ENCODE peak calls at places on chromosomes 6 and 20, in seven cellular contexts. One of them, this sample, is unnamed.

GRCh38 chr20:56391596-56392281 is at the start of gene AURKA:
- DNase-seq in HCT116: no peak
- DNase-seq in H1: no peak
- DNase-seq in K562: no peak
- DNase-seq in A549: no peak
- DNase-seq in HepG2: peak
- DNase-seq in GM12878: no peak
- DNase-seq in this sample: no peak

GRCh38 chr6:63526931-63527330 is 45.3 kb upstream of the LOC128125822 start:
- DNase-seq in GM12878: no peak
- DNase-seq in HepG2: no peak
- DNase-seq in H1: no peak
- DNase-seq in HCT116: no peak
- DNase-seq in K562: no peak
- DNase-seq in A549: no peak
- DNase-seq in this sample: no peak

GRCh38 chr6:28794175-28795002 is 129.4 kb downstream of the TRIM27 start:
- DNase-seq in HCT116: no peak
- DNase-seq in A549: no peak
- DNase-seq in H1: no peak
- DNase-seq in HepG2: peak
- DNase-seq in K562: peak
- DNase-seq in GM12878: no peak
- DNase-seq in this sample: peak

GRCh38 chr6:10558575-10558974 is 37.4 kb downstream of the GCNT2 start:
- DNase-seq in GM12878: no peak
- DNase-seq in A549: no peak
- DNase-seq in K562: no peak
- DNase-seq in HCT116: no peak
- DNase-seq in HepG2: no peak
- DNase-seq in H1: no peak
- DNase-seq in this sample: no peak

GRCh38 chr6:5066456-5067093 is 18.6 kb upstream of the PPP1R3G start:
- DNase-seq in HepG2: no peak
- DNase-seq in A549: no peak
- DNase-seq in GM12878: no peak
- DNase-seq in HCT116: no peak
- DNase-seq in H1: no peak
- DNase-seq in K562: no peak
- DNase-seq in this sample: no peak

GRCh38 chr20:50351541-50351940 is 158.6 kb upstream of the PTPN1 start:
- DNase-seq in HepG2: no peak
- DNase-seq in H1: no peak
- DNase-seq in GM12878: no peak
- DNase-seq in A549: no peak
- DNase-seq in K562: no peak
- DNase-seq in HCT116: no peak
- DNase-seq in this sample: no peak

GRCh38 chr6:84953401-84953800 is 189.0 kb upstream of the TBX18 start:
- DNase-seq in HCT116: no peak
- DNase-seq in K562: no peak
- DNase-seq in HepG2: no peak
- DNase-seq in A549: no peak
- DNase-seq in GM12878: no peak
- DNase-seq in H1: no peak
- DNase-seq in this sample: no peak

GRCh38 chr20:60984666-60985065 is 267.4 kb upstream of the CDH4 start:
- DNase-seq in GM12878: no peak
- DNase-seq in K562: no peak
- DNase-seq in HCT116: no peak
- DNase-seq in A549: no peak
- DNase-seq in HepG2: no peak
- DNase-seq in H1: no peak
- DNase-seq in this sample: no peak

GRCh38 chr6:20924911-20925543 is 390.8 kb downstream of the CDKAL1 start:
- DNase-seq in GM12878: no peak
- DNase-seq in HepG2: no peak
- DNase-seq in K562: no peak
- DNase-seq in A549: no peak
- DNase-seq in H1: no peak
- DNase-seq in HCT116: no peak
- DNase-seq in this sample: no peak

GRCh38 chr20:64037199-64037497 is 1.2 kb downstream of the C20orf204 start:
- DNase-seq in GM12878: no peak
- DNase-seq in HCT116: no peak
- DNase-seq in HepG2: no peak
- DNase-seq in A549: no peak
- DNase-seq in K562: no peak
- DNase-seq in H1: no peak
- DNase-seq in this sample: no peak

GRCh38 chr20:59351148-59352040 is 51.0 kb downstream of the EDN3 start:
- DNase-seq in HepG2: no peak
- DNase-seq in HCT116: no peak
- DNase-seq in A549: peak
- DNase-seq in GM12878: no peak
- DNase-seq in H1: no peak
- DNase-seq in K562: no peak
- DNase-seq in this sample: no peak

GRCh38 chr6:127366281-127367022 is 23.0 kb upstream of the ECHDC1 start:
- DNase-seq in K562: peak
- DNase-seq in GM12878: no peak
- DNase-seq in H1: no peak
- DNase-seq in HepG2: no peak
- DNase-seq in HCT116: peak
- DNase-seq in A549: peak
- DNase-seq in this sample: peak

GRCh38 chr6:88492241-88492640 is 326.1 kb upstream of the CNR1 start:
- DNase-seq in H1: no peak
- DNase-seq in A549: no peak
- DNase-seq in GM12878: no peak
- DNase-seq in K562: no peak
- DNase-seq in HepG2: no peak
- DNase-seq in HCT116: no peak
- DNase-seq in this sample: no peak

GRCh38 chr6:88490865-88491264 is 324.7 kb upstream of the CNR1 start:
- DNase-seq in K562: no peak
- DNase-seq in GM12878: no peak
- DNase-seq in A549: no peak
- DNase-seq in HCT116: no peak
- DNase-seq in HepG2: no peak
- DNase-seq in H1: no peak
- DNase-seq in this sample: no peak

GRCh38 chr6:88492824-88493223 is 326.7 kb upstream of the CNR1 start:
- DNase-seq in GM12878: no peak
- DNase-seq in K562: peak
- DNase-seq in H1: no peak
- DNase-seq in HepG2: peak
- DNase-seq in A549: peak
- DNase-seq in HCT116: peak
- DNase-seq in this sample: peak

GRCh38 chr6:88490195-88490594 is 324.0 kb upstream of the CNR1 start:
- DNase-seq in K562: no peak
- DNase-seq in H1: no peak
- DNase-seq in GM12878: no peak
- DNase-seq in HCT116: no peak
- DNase-seq in A549: no peak
- DNase-seq in HepG2: no peak
- DNase-seq in this sample: no peak

GRCh38 chr6:88491266-88491665 is 325.1 kb upstream of the CNR1 start:
- DNase-seq in HepG2: no peak
- DNase-seq in HCT116: no peak
- DNase-seq in K562: no peak
- DNase-seq in A549: no peak
- DNase-seq in GM12878: no peak
- DNase-seq in H1: no peak
- DNase-seq in this sample: no peak
- H3K27ac ChIP-seq in HepG2: no peak
- H3K27ac ChIP-seq in HCT116: no peak
- H3K27ac ChIP-seq in K562: no peak
- H3K27ac ChIP-seq in A549: no peak
- H3K27ac ChIP-seq in GM12878: no peak
- H3K27ac ChIP-seq in H1: no peak
- H3K27ac ChIP-seq in this sample: no peak

DNA sequence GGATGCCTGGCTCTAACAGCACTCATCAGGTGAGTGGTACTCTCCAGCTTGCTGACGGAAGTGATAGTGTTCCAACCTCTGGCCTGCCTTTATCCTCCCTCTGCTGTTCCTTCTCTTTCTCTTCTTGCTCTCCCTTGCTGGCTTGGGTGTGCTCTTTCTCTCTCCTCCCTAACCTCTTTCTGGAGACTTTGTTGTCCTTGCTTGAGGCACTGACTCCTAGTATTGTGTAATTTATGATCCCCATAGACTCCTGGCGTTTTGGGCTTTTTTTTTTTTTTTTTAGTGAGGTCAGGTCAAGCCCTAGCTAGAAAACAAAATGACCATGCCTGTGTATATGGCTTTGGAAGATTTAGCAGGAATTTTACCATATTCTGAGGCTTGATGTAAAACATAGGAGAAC is 84.7 kb upstream of the MRAP2 start:
- DNase-seq in A549: no peak
- DNase-seq in K562: no peak
- DNase-seq in GM12878: no peak
- DNase-seq in HepG2: no peak
- DNase-seq in HCT116: no peak
- DNase-seq in H1: no peak
- DNase-seq in this sample: no peak
- TF ChIP-seq CEBPB in A549: no peak
- TF ChIP-seq CEBPB in K562: peak
- TF ChIP-seq CEBPB in GM12878: no peak
- TF ChIP-seq CEBPB in HepG2: no peak
- TF ChIP-seq CEBPB in HCT116: no peak
- TF ChIP-seq CEBPB in H1: no peak
- TF ChIP-seq CEBPB in this sample: no peak

GRCh38 chr20:62134735-62135231 is 8.4 kb downstream of the PSMA7 start:
- DNase-seq in GM12878: no peak
- DNase-seq in HCT116: no peak
- DNase-seq in H1: no peak
- DNase-seq in A549: no peak
- DNase-seq in HepG2: peak
- DNase-seq in K562: no peak
- DNase-seq in this sample: peak
- TF ChIP-seq CTCF in GM12878: no peak
- TF ChIP-seq CTCF in HCT116: no peak
- TF ChIP-seq CTCF in H1: no peak
- TF ChIP-seq CTCF in A549: no peak
- TF ChIP-seq CTCF in HepG2: peak
- TF ChIP-seq CTCF in K562: no peak
- TF ChIP-seq CTCF in this sample: no peak

DNA sequence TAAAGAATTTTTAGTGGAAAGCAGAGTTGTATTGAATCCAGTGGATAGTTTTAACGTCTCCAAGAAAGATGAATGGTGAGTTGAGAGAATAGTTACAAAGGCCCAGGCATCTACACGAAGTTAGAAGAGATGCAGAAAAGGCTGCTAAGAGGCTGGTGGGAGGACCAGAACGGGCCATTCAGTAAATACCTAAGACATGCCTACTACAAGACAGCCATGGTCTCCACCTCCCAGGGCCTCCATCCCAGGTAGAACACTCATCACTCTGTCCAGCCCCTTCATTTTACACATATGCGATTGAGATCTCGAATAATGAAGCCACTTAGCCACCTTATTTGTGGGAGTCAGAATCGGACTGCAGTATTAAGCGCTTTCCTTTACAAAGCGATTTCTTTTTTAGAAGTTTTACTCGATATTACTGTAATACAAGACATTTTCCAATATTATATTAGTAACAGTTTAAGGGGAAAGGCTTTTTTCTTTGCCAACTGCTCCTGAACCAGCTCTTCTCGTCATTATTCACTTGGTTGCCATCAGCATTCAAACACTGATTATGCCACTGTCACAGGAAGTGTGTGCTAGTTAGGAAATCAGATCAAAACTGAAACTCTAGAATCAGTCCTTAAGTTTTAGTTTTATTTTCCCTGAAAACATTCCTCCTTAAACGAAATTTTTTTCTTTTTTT is 1.6 kb downstream of the DYNLT1 start:
- DNase-seq in HCT116: no peak
- DNase-seq in A549: no peak
- DNase-seq in H1: no peak
- DNase-seq in GM12878: no peak
- DNase-seq in HepG2: no peak
- DNase-seq in K562: no peak
- DNase-seq in this sample: peak
- H3K27ac ChIP-seq in HCT116: peak
- H3K27ac ChIP-seq in A549: no peak
- H3K27ac ChIP-seq in H1: no peak
- H3K27ac ChIP-seq in GM12878: peak
- H3K27ac ChIP-seq in HepG2: no peak
- H3K27ac ChIP-seq in K562: no peak
- H3K27ac ChIP-seq in this sample: peak

GRCh38 chr6:112216699-112217551 is 37.4 kb downstream of the LAMA4 start:
- DNase-seq in K562: no peak
- DNase-seq in GM12878: no peak
- DNase-seq in HCT116: no peak
- DNase-seq in H1: no peak
- DNase-seq in A549: no peak
- DNase-seq in HepG2: no peak
- DNase-seq in this sample: peak
- TF ChIP-seq CEBPB in K562: peak
- TF ChIP-seq CEBPB in GM12878: no peak
- TF ChIP-seq CEBPB in HCT116: peak
- TF ChIP-seq CEBPB in H1: peak
- TF ChIP-seq CEBPB in A549: no peak
- TF ChIP-seq CEBPB in HepG2: peak
- TF ChIP-seq CEBPB in this sample: peak

GRCh38 chr6:134452901-134453300 is 135.0 kb upstream of the SGK1 start:
- DNase-seq in HCT116: no peak
- DNase-seq in H1: no peak
- DNase-seq in A549: no peak
- DNase-seq in HepG2: no peak
- DNase-seq in K562: no peak
- DNase-seq in GM12878: no peak
- DNase-seq in this sample: no peak

GRCh38 chr6:134455319-134455718 is 137.4 kb upstream of the SGK1 start:
- DNase-seq in GM12878: no peak
- DNase-seq in H1: no peak
- DNase-seq in HCT116: no peak
- DNase-seq in HepG2: no peak
- DNase-seq in K562: no peak
- DNase-seq in A549: no peak
- DNase-seq in this sample: no peak

GRCh38 chr6:134453792-134454510 is 136.0 kb upstream of the SGK1 start:
- DNase-seq in A549: no peak
- DNase-seq in GM12878: no peak
- DNase-seq in H1: no peak
- DNase-seq in HepG2: no peak
- DNase-seq in HCT116: no peak
- DNase-seq in K562: no peak
- DNase-seq in this sample: no peak

GRCh38 chr6:134456284-134456683 is 138.4 kb upstream of the SGK1 start:
- DNase-seq in H1: no peak
- DNase-seq in HepG2: no peak
- DNase-seq in HCT116: no peak
- DNase-seq in K562: no peak
- DNase-seq in A549: no peak
- DNase-seq in GM12878: no peak
- DNase-seq in this sample: no peak

GRCh38 chr6:134454794-134455193 is 136.9 kb upstream of the SGK1 start:
- DNase-seq in GM12878: no peak
- DNase-seq in A549: no peak
- DNase-seq in HCT116: no peak
- DNase-seq in HepG2: no peak
- DNase-seq in H1: no peak
- DNase-seq in K562: no peak
- DNase-seq in this sample: peak
- TF ChIP-seq CTCF in GM12878: no peak
- TF ChIP-seq CTCF in A549: no peak
- TF ChIP-seq CTCF in HCT116: no peak
- TF ChIP-seq CTCF in HepG2: no peak
- TF ChIP-seq CTCF in H1: no peak
- TF ChIP-seq CTCF in K562: no peak
- TF ChIP-seq CTCF in this sample: no peak